ENCODE peak calls at places on chromosomes 6 and 20, in five cellular contexts. One of them, this sample, is unnamed.

GRCh38 chr20:63835031-63835858 is 4.2 kb upstream of the ZBTB46 start:
- DNase-seq in foreskin fibroblast: peak
- DNase-seq in fibroblast of lung: peak
- DNase-seq in cardiac muscle cell: peak
- DNase-seq in hepatocyte: peak
- DNase-seq in this sample: peak

GRCh38 chr6:160733045-160733646 is 31.1 kb downstream of the PLG start:
- DNase-seq in foreskin fibroblast: peak
- DNase-seq in fibroblast of lung: peak
- DNase-seq in cardiac muscle cell: peak
- DNase-seq in hepatocyte: peak
- DNase-seq in this sample: peak

GRCh38 chr6:26216886-26217713 is 129.9 kb downstream of the HFE start:
- DNase-seq in foreskin fibroblast: peak
- DNase-seq in fibroblast of lung: peak
- DNase-seq in cardiac muscle cell: peak
- DNase-seq in hepatocyte: peak
- DNase-seq in this sample: no peak

GRCh38 chr20:11924923-11925322 is 7.2 kb downstream of the BTBD3 start:
- DNase-seq in foreskin fibroblast: no peak
- DNase-seq in fibroblast of lung: no peak
- DNase-seq in cardiac muscle cell: no peak
- DNase-seq in hepatocyte: no peak
- DNase-seq in this sample: no peak

GRCh38 chr6:168239374-168239773 is 80.2 kb downstream of the DACT2 start:
- DNase-seq in foreskin fibroblast: no peak
- DNase-seq in fibroblast of lung: no peak
- DNase-seq in cardiac muscle cell: peak
- DNase-seq in hepatocyte: peak
- DNase-seq in this sample: no peak

GRCh38 chr20:884983-885952 is 30.9 kb downstream of the ANGPT4 start:
- DNase-seq in foreskin fibroblast: peak
- DNase-seq in fibroblast of lung: peak
- DNase-seq in cardiac muscle cell: peak
- DNase-seq in hepatocyte: peak
- DNase-seq in this sample: peak

GRCh38 chr20:33936651-33937050 is 57.1 kb upstream of the RALY start:
- DNase-seq in foreskin fibroblast: no peak
- DNase-seq in fibroblast of lung: no peak
- DNase-seq in cardiac muscle cell: no peak
- DNase-seq in hepatocyte: no peak
- DNase-seq in this sample: no peak

GRCh38 chr6:33172307-33173227 is 19.7 kb downstream of the COL11A2 start:
- DNase-seq in foreskin fibroblast: peak
- DNase-seq in fibroblast of lung: peak
- DNase-seq in cardiac muscle cell: peak
- DNase-seq in hepatocyte: peak
- DNase-seq in this sample: no peak

GRCh38 chr20:36149469-36149868 is 5.1 kb upstream of the EPB41L1 start:
- DNase-seq in foreskin fibroblast: no peak
- DNase-seq in fibroblast of lung: no peak
- DNase-seq in cardiac muscle cell: no peak
- DNase-seq in hepatocyte: no peak
- DNase-seq in this sample: no peak

GRCh38 chr20:36149012-36149411 is 5.5 kb upstream of the EPB41L1 start:
- DNase-seq in foreskin fibroblast: no peak
- DNase-seq in fibroblast of lung: no peak
- DNase-seq in cardiac muscle cell: no peak
- DNase-seq in hepatocyte: no peak
- DNase-seq in this sample: no peak

GRCh38 chr20:36147707-36148106 is 6.8 kb upstream of the EPB41L1 start:
- DNase-seq in foreskin fibroblast: no peak
- DNase-seq in fibroblast of lung: peak
- DNase-seq in cardiac muscle cell: peak
- DNase-seq in hepatocyte: peak
- DNase-seq in this sample: peak

GRCh38 chr20:36150489-36150846 is 4.1 kb upstream of the EPB41L1 start:
- DNase-seq in foreskin fibroblast: no peak
- DNase-seq in fibroblast of lung: no peak
- DNase-seq in cardiac muscle cell: no peak
- DNase-seq in hepatocyte: no peak
- DNase-seq in this sample: no peak

DNA sequence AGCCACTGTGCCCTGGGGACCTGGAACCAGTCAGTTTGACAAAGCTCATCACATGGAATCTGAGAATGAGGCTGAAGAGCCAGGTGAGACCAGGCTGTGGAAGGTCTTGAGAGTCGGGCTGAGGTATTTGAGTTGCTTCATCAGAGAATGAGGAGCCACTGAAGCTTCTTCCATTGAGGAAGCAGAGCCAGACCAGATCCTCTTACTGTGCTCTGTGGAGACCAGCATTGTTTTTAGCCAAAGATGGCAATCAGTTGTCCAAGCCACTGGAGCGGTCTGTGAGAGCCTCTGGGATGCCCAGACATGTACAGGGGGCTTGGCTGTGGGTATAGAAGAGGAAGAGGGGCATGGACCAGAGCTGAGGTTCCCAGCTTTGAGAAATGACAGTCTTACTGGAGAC is 6.1 kb upstream of the EPB41L1 start:
- DNase-seq in foreskin fibroblast: no peak
- DNase-seq in fibroblast of lung: no peak
- DNase-seq in cardiac muscle cell: no peak
- DNase-seq in hepatocyte: no peak
- DNase-seq in this sample: no peak
- H3K4me3 ChIP-seq in foreskin fibroblast: no peak
- H3K4me3 ChIP-seq in fibroblast of lung: no peak
- H3K4me3 ChIP-seq in cardiac muscle cell: no peak
- H3K4me3 ChIP-seq in hepatocyte: no peak
- H3K4me3 ChIP-seq in this sample: no peak

DNA sequence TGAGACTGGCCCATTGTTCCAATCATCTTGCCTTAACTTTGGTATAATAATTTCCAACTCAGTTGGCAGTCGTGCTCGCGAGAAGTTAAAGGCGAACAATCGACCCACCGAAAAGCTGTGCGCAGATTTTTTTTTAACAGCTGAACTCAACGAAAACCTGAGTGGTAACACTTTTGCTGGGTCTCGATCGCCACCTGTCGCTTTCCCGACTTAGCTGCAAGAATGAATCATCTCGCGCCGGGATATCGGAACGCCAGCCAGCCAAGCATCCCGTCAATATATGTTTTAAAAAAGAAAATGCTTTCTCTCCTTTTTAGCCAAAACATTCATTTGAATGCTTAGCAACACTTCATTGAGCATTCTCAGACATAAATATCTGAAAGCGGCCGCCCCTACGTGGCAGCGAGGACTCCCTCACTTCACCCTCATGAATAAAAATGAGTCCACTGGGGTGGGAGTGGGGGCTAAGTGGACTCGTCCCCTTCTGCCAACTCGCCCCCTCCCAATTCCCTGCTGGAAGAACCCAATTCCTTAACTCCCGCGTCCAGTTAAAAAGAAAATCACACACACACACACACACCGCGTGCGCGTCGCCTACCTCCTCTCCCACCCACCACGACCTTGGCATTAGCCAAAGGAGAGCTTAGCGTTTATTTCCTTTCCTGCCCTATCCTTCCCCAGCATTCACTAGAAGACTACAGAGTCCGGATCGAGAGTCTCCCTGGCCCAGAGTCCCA is 1.5 kb downstream of the COL12A1 start:
- DNase-seq in foreskin fibroblast: peak
- DNase-seq in fibroblast of lung: peak
- DNase-seq in cardiac muscle cell: peak
- DNase-seq in hepatocyte: peak
- DNase-seq in this sample: no peak
- TF ChIP-seq CTCF in foreskin fibroblast: peak
- TF ChIP-seq CTCF in fibroblast of lung: peak
- TF ChIP-seq CTCF in cardiac muscle cell: peak
- TF ChIP-seq CTCF in hepatocyte: peak
- TF ChIP-seq CTCF in this sample: peak

GRCh38 chr6:138485005-138485545 is 14.2 kb downstream of the NHSL1 start:
- DNase-seq in foreskin fibroblast: no peak
- DNase-seq in fibroblast of lung: peak
- DNase-seq in cardiac muscle cell: peak
- DNase-seq in hepatocyte: no peak
- DNase-seq in this sample: no peak
- H3K4me3 ChIP-seq in foreskin fibroblast: peak
- H3K4me3 ChIP-seq in fibroblast of lung: no peak
- H3K4me3 ChIP-seq in cardiac muscle cell: no peak
- H3K4me3 ChIP-seq in hepatocyte: no peak
- H3K4me3 ChIP-seq in this sample: no peak

GRCh38 chr6:16001158-16001557 is 127.7 kb upstream of the MYLIP start:
- DNase-seq in foreskin fibroblast: no peak
- DNase-seq in fibroblast of lung: no peak
- DNase-seq in cardiac muscle cell: no peak
- DNase-seq in hepatocyte: no peak
- DNase-seq in this sample: no peak
- TF ChIP-seq CTCF in foreskin fibroblast: no peak
- TF ChIP-seq CTCF in fibroblast of lung: no peak
- TF ChIP-seq CTCF in cardiac muscle cell: no peak
- TF ChIP-seq CTCF in hepatocyte: no peak
- TF ChIP-seq CTCF in this sample: no peak

GRCh38 chr6:43307451-43308100 is 1.1 kb downstream of the CRIP3 start:
- DNase-seq in foreskin fibroblast: no peak
- DNase-seq in fibroblast of lung: no peak
- DNase-seq in cardiac muscle cell: no peak
- DNase-seq in hepatocyte: no peak
- DNase-seq in this sample: no peak
- H3K4me3 ChIP-seq in foreskin fibroblast: no peak
- H3K4me3 ChIP-seq in fibroblast of lung: no peak
- H3K4me3 ChIP-seq in cardiac muscle cell: no peak
- H3K4me3 ChIP-seq in hepatocyte: no peak
- H3K4me3 ChIP-seq in this sample: no peak

This sample was measured in AG09309.